ENCODE peak calls at places on chromosome 1, in ten cellular contexts. G is cardiac muscle cell; Y is heart right ventricle; N is foreskin fibroblast; E is neuronal stem cell; U is IMR-90; K is PC-3; T is SJCRH30; L is naive thymus-derived CD4-positive, alpha-beta T cell; M is fibroblast of lung. P is an unnamed sample.
A peak's percentile ranks its signal among the peaks of the same experiment; 100 is the strongest.

GRCh38 chr1:209319549-209319948 is 264.0 kb upstream of the CAMK1G start:
- DNase-seq in T (no peak), Y (no peak), G (no peak), U (peak; percentile 18), L (no peak), M (no peak), N (no peak), E (no peak), K (peak; percentile 85), P (no peak)

GRCh38 chr1:3610165-3610822 is 1.0 kb downstream of the MEGF6 start:
- DNase-seq in E (no peak), N (peak; percentile 72), M (peak; percentile 37), K (no peak), U (no peak), Y (no peak), T (peak; percentile 43), G (peak; percentile 41), L (no peak), P (no peak)

GRCh38 chr1:42779725-42780124 is 5.1 kb upstream of the TMEM269 start:
- DNase-seq in L (no peak), U (no peak), G (no peak), K (no peak), T (no peak), M (no peak), N (no peak), Y (no peak), E (no peak), P (no peak)

GRCh38 chr1:174726167-174726879 is 273.4 kb upstream of the CACYBP start:
- DNase-seq in L (no peak), U (peak; percentile 55), N (peak; percentile 54), E (no peak), G (peak; percentile 55), Y (no peak), K (peak; percentile 37), T (peak; percentile 27), M (peak; percentile 70), P (no peak)

GRCh38 chr1:151056149-151056548 is 3.3 kb downstream of the CDC42SE1 start:
- DNase-seq in U (no peak), G (no peak), Y (no peak), K (no peak), M (no peak), N (no peak), L (peak; percentile 71), E (no peak), T (no peak), P (no peak)

GRCh38 chr1:8374812-8375211 is 56.9 kb downstream of the SLC45A1 start:
- DNase-seq in T (peak; percentile 74), L (no peak), M (peak; percentile 63), G (peak; percentile 57), Y (no peak), N (peak; percentile 69), U (peak; percentile 56), E (no peak), K (peak; percentile 66), P (no peak)

GRCh38 chr1:248906741-248907661 is 966 bp downstream of the PGBD2 start:
- DNase-seq in Y (no peak), M (peak; percentile 5), L (no peak), E (peak; percentile 88), K (no peak), G (peak; percentile 31), U (peak; percentile 25), T (no peak), N (peak; percentile 10), P (no peak)

GRCh38 chr1:22804969-22805671 is 94.5 kb downstream of the EPHB2 start:
- DNase-seq in T (no peak), G (no peak), E (no peak), K (peak; percentile 19), Y (no peak), U (no peak), N (no peak), M (no peak), L (no peak), P (no peak)

GRCh38 chr1:226158983-226159382 is 27.6 kb downstream of the ACBD3 start:
- DNase-seq in N (no peak), T (no peak), Y (no peak), E (no peak), M (no peak), U (no peak), K (no peak), G (no peak), L (no peak), P (no peak)

GRCh38 chr1:225469051-225469450 is 41.2 kb upstream of the LBR start:
- DNase-seq in K (no peak), U (no peak), E (no peak), L (no peak), T (peak; percentile 56), N (no peak), M (no peak), Y (no peak), G (no peak), P (no peak)

GRCh38 chr1:181987334-181987870 is 74.1 kb downstream of the ZNF648 start:
- DNase-seq in N (no peak), L (no peak), Y (no peak), G (no peak), U (no peak), M (no peak), T (no peak), E (no peak), K (no peak), P (no peak)

GRCh38 chr1:228101994-228102790 is 933 bp downstream of the C1orf35 start:
- DNase-seq in N (peak; percentile 73), M (no peak), U (no peak), T (no peak), Y (no peak), E (no peak), G (peak; percentile 30), K (peak; percentile 65), L (peak; percentile 56), P (no peak)

GRCh38 chr1:228099331-228099732 is 3.8 kb downstream of the C1orf35 start:
- DNase-seq in M (no peak), L (no peak), Y (no peak), U (no peak), E (no peak), N (no peak), K (no peak), T (no peak), G (no peak), P (no peak)

GRCh38 chr1:228102791-228103620 is at the start of gene C1orf35:
- DNase-seq in G (peak; percentile 93), K (peak; percentile 100), M (peak; percentile 90), N (peak; percentile 98), Y (peak; percentile 95), E (peak; percentile 95), T (peak; percentile 96), U (peak; percentile 88), L (peak; percentile 95), P (peak; percentile 59)

GRCh38 chr1:228100822-228101613 is 2.1 kb downstream of the C1orf35 start:
- DNase-seq in N (no peak), M (no peak), E (no peak), T (peak; percentile 11), G (no peak), L (no peak), Y (no peak), U (no peak), K (peak; percentile 38), P (no peak)

GRCh38 chr1:228101614-228101993 is 1.5 kb downstream of the C1orf35 start:
- DNase-seq in L (no peak), T (no peak), U (no peak), N (no peak), K (peak; percentile 43), E (no peak), Y (no peak), M (no peak), G (no peak), P (no peak)
- H3K4me3 ChIP-seq in L (peak overlapping the region; percentile 95), T (no peak overlapping the region), U (no peak overlapping the region), N (peak overlapping the region; percentile 88), K (peak overlapping the region; percentile 79), E (peak overlapping the region; percentile 89), Y (peak overlapping the region; percentile 78), M (no peak overlapping the region), G (peak overlapping the region; percentile 92), P (peak overlapping the region; percentile 94)

GRCh38 chr1:31936278-31936965 is 1.7 kb downstream of the PTP4A2 start:
- DNase-seq in Y (no peak), G (no peak), T (no peak), L (no peak), E (no peak), M (peak; percentile 43), U (peak; percentile 37), N (peak; percentile 26), K (peak; percentile 19), P (no peak)

GRCh38 chr1:31937300-31938183 is 626 bp downstream of the PTP4A2 start:
- DNase-seq in E (no peak), K (peak; percentile 46), U (peak; percentile 65), T (peak; percentile 69), G (peak; percentile 81), Y (peak; percentile 84), M (peak; percentile 72), L (peak; percentile 73), N (peak; percentile 87), P (no peak)

GRCh38 chr1:31938184-31938975 is at the start of gene PTP4A2:
- DNase-seq in E (peak; percentile 93), N (peak; percentile 99), Y (peak; percentile 94), L (peak; percentile 77), T (peak; percentile 96), M (peak; percentile 94), K (peak; percentile 95), U (peak; percentile 88), G (peak; percentile 98), P (peak; percentile 93)

GRCh38 chr1:31936966-31937299 is 1.2 kb downstream of the PTP4A2 start:
- DNase-seq in N (no peak), G (no peak), T (no peak), Y (no peak), E (no peak), U (no peak), L (no peak), K (no peak), M (no peak), P (no peak)

GRCh38 chr1:31939484-31940329 is 1.5 kb upstream of the PTP4A2 start:
- DNase-seq in Y (no peak), L (peak; percentile 71), K (peak; percentile 86), N (peak; percentile 89), G (peak; percentile 91), U (peak; percentile 90), T (peak; percentile 80), E (no peak), M (peak; percentile 83), P (peak; percentile 89)
- H3K4me3 ChIP-seq in Y (no peak overlapping the region), L (peak overlapping the region; percentile 26), K (no peak overlapping the region), N (no peak overlapping the region), G (no peak overlapping the region), U (no peak overlapping the region), T (no peak overlapping the region), E (no peak overlapping the region), M (no peak overlapping the region), P (no peak overlapping the region)

GRCh38 chr1:48222501-48223242 is at the start of gene SLC5A9:
- DNase-seq in L (no peak), T (no peak), G (no peak), K (no peak), N (no peak), U (no peak), Y (no peak), M (no peak), E (no peak), P (no peak)
- H3K4me3 ChIP-seq in L (no peak within 1 kb of the TSS), T (no peak within 1 kb of the TSS), G (no peak within 1 kb of the TSS), K (no peak within 1 kb of the TSS), N (no peak within 1 kb of the TSS), U (no peak within 1 kb of the TSS), Y (no peak within 1 kb of the TSS), M (no peak within 1 kb of the TSS), E (no peak within 1 kb of the TSS), P (no peak within 1 kb of the TSS)

DNA sequence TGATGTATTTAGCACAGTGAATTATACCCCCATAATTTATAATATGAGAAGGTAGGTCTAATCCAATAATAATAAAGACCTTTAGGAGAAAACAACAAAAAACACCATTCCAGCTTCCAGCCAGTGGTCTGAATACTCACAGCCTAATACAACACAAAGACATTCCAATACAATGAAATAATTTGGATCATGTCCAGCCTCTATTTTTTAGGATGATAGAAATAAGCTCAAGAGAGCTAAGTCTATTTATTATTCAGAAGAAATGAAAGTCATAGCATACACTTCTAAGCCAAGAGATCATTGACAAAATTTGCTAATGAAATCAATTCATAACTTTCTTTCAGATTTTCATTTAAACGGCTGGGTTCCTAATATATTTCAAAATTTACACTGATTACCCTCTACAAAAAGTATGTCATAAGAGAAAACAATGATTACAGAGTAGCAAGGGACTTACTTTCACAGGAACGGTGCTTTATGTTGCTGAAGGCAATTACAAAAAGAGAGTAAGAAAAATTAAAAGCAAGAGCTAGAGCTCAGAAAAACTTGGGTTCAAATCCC is 25.1 kb downstream of the WLS start:
- DNase-seq in N (peak; percentile 72), T (peak; percentile 20), M (peak; percentile 68), G (peak; percentile 73), K (peak; percentile 78), L (no peak), E (no peak), U (peak; percentile 64), Y (no peak), P (no peak)
- H3K4me3 ChIP-seq in N (no peak overlapping the region), T (no peak overlapping the region), M (no peak overlapping the region), G (no peak overlapping the region), K (no peak overlapping the region), L (no peak overlapping the region), E (no peak overlapping the region), U (no peak overlapping the region), Y (no peak overlapping the region), P (no peak overlapping the region)